ENCODE peak calls at places on chromosome 17, in ten cellular contexts. J is naive thymus-derived CD4-positive, alpha-beta T cell; W is fibroblast of pulmonary artery; T is thoracic aorta; X is cardiac fibroblast; G is hepatocyte; S is AG04450; C is stomach; D is brain microvascular endothelial cell; N is fibroblast of lung. Z is an unnamed sample.

GRCh38 chr17:73950515-73950914 is 253.0 kb upstream of the RPL38 start:
- DNase-seq in T (no peak), D (no peak), J (no peak), W (no peak), G (no peak), X (no peak), N (no peak), S (no peak), C (peak), Z (no peak)

GRCh38 chr17:15319461-15319860 is 21.9 kb downstream of the TEKT3 start:
- DNase-seq in S (no peak), N (no peak), D (no peak), T (no peak), X (no peak), J (no peak), W (no peak), C (no peak), G (no peak), Z (no peak)

GRCh38 chr17:81257533-81257932 is 18.4 kb downstream of the NDUFAF8 start:
- DNase-seq in W (no peak), G (no peak), T (no peak), D (no peak), N (no peak), J (no peak), S (no peak), C (no peak), X (no peak), Z (no peak)

GRCh38 chr17:72558971-72559476 is 438.2 kb downstream of the SOX9 start:
- DNase-seq in N (no peak), J (no peak), D (no peak), G (no peak), C (no peak), S (no peak), T (no peak), W (no peak), X (no peak), Z (no peak)

GRCh38 chr17:66511125-66511524 is 208.7 kb downstream of the PRKCA start:
- DNase-seq in W (no peak), S (no peak), N (no peak), G (no peak), C (no peak), D (no peak), X (no peak), T (no peak), J (no peak), Z (no peak)

GRCh38 chr17:51154176-51154575 is 817 bp downstream of the NME1 start:
- DNase-seq in J (no peak), D (no peak), W (no peak), N (peak), S (no peak), C (no peak), X (no peak), T (no peak), G (no peak), Z (no peak)

GRCh38 chr17:41620583-41621434 is 3.6 kb downstream of the KRT17 start:
- DNase-seq in N (no peak), T (no peak), J (no peak), C (no peak), G (no peak), D (no peak), X (peak), W (peak), S (no peak), Z (no peak)

GRCh38 chr17:58318627-58319180 is 9.9 kb downstream of the TSPOAP1 start:
- DNase-seq in W (no peak), T (no peak), X (no peak), S (no peak), N (no peak), G (no peak), J (no peak), C (no peak), D (no peak), Z (no peak)

GRCh38 chr17:68759343-68760140 is 158.4 kb upstream of the FAM20A start:
- DNase-seq in S (peak), N (peak), T (peak), W (peak), J (peak), D (peak), C (peak), G (peak), X (peak), Z (peak)

GRCh38 chr17:63538693-63539595 is 11.3 kb upstream of the DCAF7 start:
- DNase-seq in J (no peak), X (no peak), S (no peak), T (no peak), C (no peak), G (no peak), D (no peak), W (no peak), N (no peak), Z (no peak)

DNA sequence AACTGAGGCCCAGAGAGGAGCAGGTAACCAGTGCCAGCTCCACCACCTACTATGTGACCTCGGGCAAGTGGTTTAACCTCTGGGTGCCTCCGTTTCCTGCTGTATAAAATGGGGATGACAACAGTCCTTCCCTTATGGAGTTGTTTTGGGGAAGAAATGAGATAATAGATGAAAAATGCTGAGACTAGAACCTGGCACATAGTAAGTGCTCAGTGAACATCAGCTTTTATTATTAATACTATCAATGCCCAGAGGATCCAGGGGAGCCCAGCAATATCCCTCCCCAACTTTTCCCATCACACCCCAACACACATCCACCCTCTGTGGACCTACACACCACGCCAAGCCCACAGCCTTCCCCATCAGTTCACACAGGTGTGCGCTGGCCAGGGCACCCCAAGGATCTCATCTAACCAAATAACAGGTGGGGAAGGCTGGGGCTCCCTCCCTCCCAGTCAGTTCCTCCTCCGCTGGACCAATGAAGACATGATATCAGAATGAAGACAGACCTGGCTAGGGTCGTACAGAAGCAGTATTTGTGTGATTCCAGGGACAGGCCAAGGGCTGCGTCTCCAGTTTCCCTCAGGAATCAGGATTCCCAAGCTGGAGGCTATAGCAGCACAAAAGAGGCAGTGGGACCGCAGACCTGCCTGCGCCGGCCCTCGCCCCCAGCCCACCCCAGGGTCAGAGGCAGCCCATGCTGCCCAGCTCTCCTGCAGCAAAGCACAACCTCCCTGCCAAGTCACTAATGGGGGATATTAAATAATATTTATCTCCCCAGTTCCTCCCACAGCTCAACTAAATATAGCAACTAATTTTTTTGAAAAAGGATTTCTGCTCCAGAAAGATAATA is 1.8 kb downstream of the ATP2A3 start:
- DNase-seq in W (no peak), X (no peak), T (no peak), S (no peak), J (no peak), C (no peak), N (no peak), D (no peak), G (no peak), Z (no peak)
- H3K4me3 ChIP-seq in W (no peak), X (no peak), T (peak), S (no peak), J (peak), C (peak), N (no peak), D (no peak), G (no peak), Z (peak)

DNA sequence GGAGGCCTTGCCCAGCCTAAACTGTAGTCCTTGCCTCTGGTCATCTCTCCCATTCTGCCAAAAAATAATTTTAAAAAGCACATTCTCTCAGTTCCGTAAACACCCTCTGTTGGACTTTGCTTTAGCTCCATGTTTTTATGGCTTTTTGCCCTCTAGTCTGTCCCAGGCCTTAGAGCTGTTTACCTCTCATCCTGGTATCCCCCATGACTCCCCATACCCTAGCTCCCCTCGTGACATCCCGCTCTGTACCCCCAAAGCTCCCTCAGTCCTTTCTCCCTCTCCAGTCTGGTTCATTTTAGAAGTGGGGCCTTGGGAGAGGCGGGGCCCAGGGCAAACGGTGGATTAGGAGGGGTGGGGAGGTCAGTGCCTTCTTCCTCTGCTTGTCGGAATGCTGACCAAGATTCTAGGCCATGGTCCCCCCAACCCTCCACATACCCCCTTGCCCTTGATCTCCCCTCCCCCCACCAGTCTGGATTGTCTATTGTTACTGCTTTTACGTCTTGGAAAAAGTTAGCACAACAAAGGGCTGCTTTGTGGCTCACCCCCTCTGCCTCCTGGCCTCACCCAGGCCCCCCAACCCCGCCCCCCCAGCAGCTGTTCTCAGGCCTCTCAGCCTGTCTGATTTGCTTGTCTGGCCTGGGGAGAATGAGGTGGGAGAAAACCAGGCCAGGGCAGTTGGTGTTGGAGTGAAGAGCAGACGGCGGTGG is 18.3 kb downstream of the GJD3 start:
- DNase-seq in N (no peak), D (no peak), T (no peak), W (no peak), S (no peak), C (no peak), X (no peak), J (no peak), G (no peak), Z (no peak)
- H3K4me3 ChIP-seq in N (peak), D (peak), T (peak), W (peak), S (peak), C (peak), X (peak), J (no peak), G (no peak), Z (no peak)

GRCh38 chr17:10177921-10178788 is 20.3 kb downstream of the GAS7 start:
- DNase-seq in T (no peak), D (peak), S (no peak), J (no peak), N (no peak), C (no peak), X (peak), G (peak), W (peak), Z (no peak)
- H3K4me3 ChIP-seq in T (no peak), D (no peak), S (no peak), J (no peak), N (no peak), C (no peak), X (no peak), G (no peak), W (no peak), Z (no peak)

GRCh38 chr17:35740997-35741931 is 9.8 kb downstream of the RASL10B start:
- DNase-seq in C (no peak), S (no peak), G (no peak), W (no peak), J (no peak), N (no peak), X (no peak), T (no peak), D (no peak), Z (no peak)
- H3K4me3 ChIP-seq in C (peak), S (no peak), G (no peak), W (no peak), J (no peak), N (no peak), X (no peak), T (peak), D (no peak), Z (no peak)

GRCh38 chr17:48547839-48548686 is 3.2 kb upstream of the HOXB2 start:
- DNase-seq in S (no peak), D (no peak), J (peak), N (peak), G (no peak), C (no peak), T (no peak), W (peak), X (peak), Z (no peak)

GRCh38 chr17:48546924-48547838 is 2.3 kb upstream of the HOXB2 start:
- DNase-seq in T (no peak), N (peak), D (no peak), S (no peak), X (peak), C (no peak), J (no peak), G (peak), W (no peak), Z (no peak)

GRCh38 chr17:48545539-48545938 is 630 bp upstream of the HOXB2 start:
- DNase-seq in J (no peak), W (no peak), N (no peak), G (no peak), C (no peak), S (no peak), T (no peak), X (no peak), D (no peak), Z (no peak)

GRCh38 chr17:48545022-48545376 is at the start of gene HOXB2:
- DNase-seq in S (no peak), D (no peak), X (peak), C (no peak), T (no peak), W (peak), N (peak), J (no peak), G (no peak), Z (no peak)

DNA sequence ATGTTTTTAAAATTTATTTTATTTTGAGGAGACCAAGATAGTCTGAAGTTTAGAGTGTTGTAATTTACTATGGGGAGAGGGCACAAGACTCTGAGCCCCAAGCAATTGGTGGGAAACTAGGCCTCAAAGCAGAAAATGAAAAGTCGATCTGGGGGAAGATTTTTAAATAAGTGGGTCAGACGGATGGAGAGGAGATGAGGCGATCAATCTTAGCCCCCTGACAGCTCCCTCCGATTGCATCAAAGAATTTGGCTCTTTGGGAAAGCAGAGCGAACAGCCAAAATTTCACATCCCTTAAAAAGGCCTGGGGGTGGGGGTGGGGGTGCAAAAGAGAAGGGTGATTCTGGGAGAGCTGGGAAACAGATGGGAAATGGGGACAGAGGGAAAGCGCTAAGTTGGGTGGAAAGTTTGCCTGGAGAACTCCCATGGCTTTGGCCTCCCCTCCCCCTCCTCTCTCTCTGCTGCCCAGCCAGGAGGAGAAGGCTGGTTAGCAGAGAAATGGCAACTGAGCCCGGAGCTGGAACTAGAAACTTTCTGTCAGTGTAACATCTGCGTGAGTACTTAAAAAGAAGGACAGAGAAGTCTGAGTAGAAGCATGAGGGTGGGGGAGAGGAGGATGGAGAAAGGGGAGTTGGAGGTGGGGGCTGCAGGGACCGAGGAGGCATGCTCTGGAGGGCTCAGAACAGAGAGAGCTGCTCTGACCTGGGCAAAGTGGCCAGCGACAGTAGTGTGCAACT is 1.4 kb upstream of the HOXB2 start:
- DNase-seq in S (no peak), J (no peak), G (no peak), N (peak), T (no peak), X (peak), C (no peak), W (no peak), D (no peak), Z (no peak)
- H3K4me3 ChIP-seq in S (peak), J (peak), G (no peak), N (peak), T (peak), X (peak), C (peak), W (peak), D (peak), Z (no peak)

GRCh38 chr17:77436058-77436442 is 295.3 kb downstream of the SEC14L1 start:
- DNase-seq in N (peak), T (no peak), S (no peak), D (no peak), G (peak), X (peak), C (no peak), J (peak), W (peak), Z (no peak)

GRCh38 chr17:77435272-77436057 is 294.7 kb downstream of the SEC14L1 start:
- DNase-seq in S (no peak), G (no peak), J (peak), W (no peak), X (no peak), C (no peak), D (no peak), T (no peak), N (no peak), Z (no peak)

GRCh38 chr17:77433385-77434135 is 292.8 kb downstream of the SEC14L1 start:
- DNase-seq in W (peak), J (peak), G (peak), D (peak), N (peak), T (no peak), S (no peak), X (peak), C (no peak), Z (no peak)

GRCh38 chr17:77432791-77433190 is 292.0 kb downstream of the SEC14L1 start:
- DNase-seq in S (no peak), X (no peak), N (no peak), C (no peak), T (no peak), D (no peak), J (peak), G (no peak), W (no peak), Z (no peak)

GRCh38 chr17:77434136-77435114 is 293.7 kb downstream of the SEC14L1 start:
- DNase-seq in S (no peak), G (no peak), D (no peak), W (no peak), C (no peak), J (no peak), X (no peak), T (no peak), N (no peak), Z (no peak)
- H3K4me3 ChIP-seq in S (peak), G (no peak), D (no peak), W (no peak), C (no peak), J (peak), X (no peak), T (no peak), N (no peak), Z (no peak)